ENCODE peak calls at places on chromosomes 6 and 20, in nine cellular contexts. One of them, this sample, is unnamed.

GRCh38 chr6:14917101-14917500 is 328.8 kb upstream of the JARID2 start:
- DNase-seq in vagina: no peak
- DNase-seq in CD8-positive, alpha-beta T cell: no peak
- DNase-seq in AG10803: peak
- DNase-seq in psoas muscle: no peak
- DNase-seq in heart right ventricle: no peak
- DNase-seq in MCF 10A: no peak
- DNase-seq in cardiac muscle cell: peak
- DNase-seq in WTC11: no peak
- DNase-seq in this sample: no peak

GRCh38 chr20:21601799-21602198 is 87.9 kb upstream of the NKX2-2 start:
- DNase-seq in vagina: no peak
- DNase-seq in CD8-positive, alpha-beta T cell: no peak
- DNase-seq in AG10803: no peak
- DNase-seq in psoas muscle: no peak
- DNase-seq in heart right ventricle: no peak
- DNase-seq in MCF 10A: no peak
- DNase-seq in cardiac muscle cell: no peak
- DNase-seq in WTC11: no peak
- DNase-seq in this sample: no peak

GRCh38 chr6:45923831-45924391 is 91.7 kb downstream of the CLIC5 start:
- DNase-seq in vagina: no peak
- DNase-seq in CD8-positive, alpha-beta T cell: no peak
- DNase-seq in AG10803: peak
- DNase-seq in psoas muscle: no peak
- DNase-seq in heart right ventricle: no peak
- DNase-seq in MCF 10A: peak
- DNase-seq in cardiac muscle cell: peak
- DNase-seq in WTC11: no peak
- DNase-seq in this sample: peak

GRCh38 chr20:1803216-1804128 is 91.7 kb upstream of the SIRPA start:
- DNase-seq in vagina: peak
- DNase-seq in CD8-positive, alpha-beta T cell: peak
- DNase-seq in AG10803: peak
- DNase-seq in psoas muscle: peak
- DNase-seq in heart right ventricle: peak
- DNase-seq in MCF 10A: no peak
- DNase-seq in cardiac muscle cell: peak
- DNase-seq in WTC11: peak
- DNase-seq in this sample: peak

GRCh38 chr20:37669062-37669772 is 24.6 kb upstream of the CTNNBL1 start:
- DNase-seq in vagina: no peak
- DNase-seq in CD8-positive, alpha-beta T cell: no peak
- DNase-seq in AG10803: no peak
- DNase-seq in psoas muscle: no peak
- DNase-seq in heart right ventricle: no peak
- DNase-seq in MCF 10A: peak
- DNase-seq in cardiac muscle cell: no peak
- DNase-seq in WTC11: no peak
- DNase-seq in this sample: no peak

GRCh38 chr6:147119310-147119709 is 84.9 kb upstream of the STXBP5 start:
- DNase-seq in vagina: no peak
- DNase-seq in CD8-positive, alpha-beta T cell: no peak
- DNase-seq in AG10803: no peak
- DNase-seq in psoas muscle: no peak
- DNase-seq in heart right ventricle: no peak
- DNase-seq in MCF 10A: no peak
- DNase-seq in cardiac muscle cell: no peak
- DNase-seq in WTC11: no peak
- DNase-seq in this sample: no peak

GRCh38 chr6:28693033-28693750 is 167.5 kb downstream of the GPX5 start:
- DNase-seq in vagina: no peak
- DNase-seq in CD8-positive, alpha-beta T cell: no peak
- DNase-seq in AG10803: peak
- DNase-seq in psoas muscle: no peak
- DNase-seq in heart right ventricle: no peak
- DNase-seq in MCF 10A: no peak
- DNase-seq in cardiac muscle cell: peak
- DNase-seq in WTC11: no peak
- DNase-seq in this sample: no peak

GRCh38 chr20:32470025-32470861 is 112.1 kb downstream of the ASXL1 start:
- DNase-seq in vagina: no peak
- DNase-seq in CD8-positive, alpha-beta T cell: peak
- DNase-seq in AG10803: peak
- DNase-seq in psoas muscle: peak
- DNase-seq in heart right ventricle: peak
- DNase-seq in MCF 10A: peak
- DNase-seq in cardiac muscle cell: peak
- DNase-seq in WTC11: peak
- DNase-seq in this sample: no peak

GRCh38 chr6:8707956-8708772 is 272.8 kb upstream of the SLC35B3 start:
- DNase-seq in vagina: no peak
- DNase-seq in CD8-positive, alpha-beta T cell: no peak
- DNase-seq in AG10803: peak
- DNase-seq in psoas muscle: no peak
- DNase-seq in heart right ventricle: no peak
- DNase-seq in MCF 10A: peak
- DNase-seq in cardiac muscle cell: no peak
- DNase-seq in WTC11: no peak
- DNase-seq in this sample: peak

GRCh38 chr6:148345578-148345977 is 2.9 kb downstream of the SASH1 start:
- DNase-seq in vagina: no peak
- DNase-seq in CD8-positive, alpha-beta T cell: no peak
- DNase-seq in AG10803: no peak
- DNase-seq in psoas muscle: no peak
- DNase-seq in heart right ventricle: no peak
- DNase-seq in MCF 10A: no peak
- DNase-seq in cardiac muscle cell: no peak
- DNase-seq in WTC11: no peak
- DNase-seq in this sample: no peak

GRCh38 chr20:64065062-64065972 is 2.3 kb downstream of the TCEA2 start:
- DNase-seq in vagina: no peak
- DNase-seq in CD8-positive, alpha-beta T cell: no peak
- DNase-seq in AG10803: no peak
- DNase-seq in psoas muscle: no peak
- DNase-seq in heart right ventricle: no peak
- DNase-seq in MCF 10A: no peak
- DNase-seq in cardiac muscle cell: no peak
- DNase-seq in WTC11: no peak
- DNase-seq in this sample: no peak

GRCh38 chr20:1897965-1898464 is 2.8 kb downstream of the SIRPA start:
- DNase-seq in vagina: no peak
- DNase-seq in CD8-positive, alpha-beta T cell: no peak
- DNase-seq in AG10803: peak
- DNase-seq in psoas muscle: no peak
- DNase-seq in heart right ventricle: no peak
- DNase-seq in MCF 10A: no peak
- DNase-seq in cardiac muscle cell: peak
- DNase-seq in WTC11: no peak
- DNase-seq in this sample: peak

GRCh38 chr6:5610640-5611039 is 349.3 kb downstream of the FARS2 start:
- DNase-seq in vagina: no peak
- DNase-seq in CD8-positive, alpha-beta T cell: no peak
- DNase-seq in AG10803: no peak
- DNase-seq in psoas muscle: no peak
- DNase-seq in heart right ventricle: no peak
- DNase-seq in MCF 10A: no peak
- DNase-seq in cardiac muscle cell: no peak
- DNase-seq in WTC11: no peak
- DNase-seq in this sample: no peak

GRCh38 chr20:54502179-54502578 is 26.8 kb downstream of the DOK5 start:
- DNase-seq in vagina: no peak
- DNase-seq in CD8-positive, alpha-beta T cell: no peak
- DNase-seq in AG10803: no peak
- DNase-seq in psoas muscle: no peak
- DNase-seq in heart right ventricle: no peak
- DNase-seq in MCF 10A: no peak
- DNase-seq in cardiac muscle cell: no peak
- DNase-seq in WTC11: no peak
- DNase-seq in this sample: no peak

GRCh38 chr20:381581-382290 is 1.2 kb downstream of the TRIB3 start:
- DNase-seq in vagina: no peak
- DNase-seq in CD8-positive, alpha-beta T cell: peak
- DNase-seq in AG10803: peak
- DNase-seq in psoas muscle: peak
- DNase-seq in heart right ventricle: peak
- DNase-seq in MCF 10A: peak
- DNase-seq in cardiac muscle cell: peak
- DNase-seq in WTC11: peak
- DNase-seq in this sample: peak

GRCh38 chr20:378961-379336 is 1.6 kb upstream of the TRIB3 start:
- DNase-seq in vagina: no peak
- DNase-seq in CD8-positive, alpha-beta T cell: no peak
- DNase-seq in AG10803: no peak
- DNase-seq in psoas muscle: no peak
- DNase-seq in heart right ventricle: no peak
- DNase-seq in MCF 10A: no peak
- DNase-seq in cardiac muscle cell: no peak
- DNase-seq in WTC11: no peak
- DNase-seq in this sample: no peak

GRCh38 chr20:382291-383115 is 1.9 kb downstream of the TRIB3 start:
- DNase-seq in vagina: no peak
- DNase-seq in CD8-positive, alpha-beta T cell: no peak
- DNase-seq in AG10803: no peak
- DNase-seq in psoas muscle: no peak
- DNase-seq in heart right ventricle: no peak
- DNase-seq in MCF 10A: no peak
- DNase-seq in cardiac muscle cell: no peak
- DNase-seq in WTC11: no peak
- DNase-seq in this sample: no peak

GRCh38 chr20:383889-384288 is 3.3 kb downstream of the TRIB3 start:
- DNase-seq in vagina: no peak
- DNase-seq in CD8-positive, alpha-beta T cell: no peak
- DNase-seq in AG10803: no peak
- DNase-seq in psoas muscle: no peak
- DNase-seq in heart right ventricle: no peak
- DNase-seq in MCF 10A: no peak
- DNase-seq in cardiac muscle cell: no peak
- DNase-seq in WTC11: no peak
- DNase-seq in this sample: no peak

DNA sequence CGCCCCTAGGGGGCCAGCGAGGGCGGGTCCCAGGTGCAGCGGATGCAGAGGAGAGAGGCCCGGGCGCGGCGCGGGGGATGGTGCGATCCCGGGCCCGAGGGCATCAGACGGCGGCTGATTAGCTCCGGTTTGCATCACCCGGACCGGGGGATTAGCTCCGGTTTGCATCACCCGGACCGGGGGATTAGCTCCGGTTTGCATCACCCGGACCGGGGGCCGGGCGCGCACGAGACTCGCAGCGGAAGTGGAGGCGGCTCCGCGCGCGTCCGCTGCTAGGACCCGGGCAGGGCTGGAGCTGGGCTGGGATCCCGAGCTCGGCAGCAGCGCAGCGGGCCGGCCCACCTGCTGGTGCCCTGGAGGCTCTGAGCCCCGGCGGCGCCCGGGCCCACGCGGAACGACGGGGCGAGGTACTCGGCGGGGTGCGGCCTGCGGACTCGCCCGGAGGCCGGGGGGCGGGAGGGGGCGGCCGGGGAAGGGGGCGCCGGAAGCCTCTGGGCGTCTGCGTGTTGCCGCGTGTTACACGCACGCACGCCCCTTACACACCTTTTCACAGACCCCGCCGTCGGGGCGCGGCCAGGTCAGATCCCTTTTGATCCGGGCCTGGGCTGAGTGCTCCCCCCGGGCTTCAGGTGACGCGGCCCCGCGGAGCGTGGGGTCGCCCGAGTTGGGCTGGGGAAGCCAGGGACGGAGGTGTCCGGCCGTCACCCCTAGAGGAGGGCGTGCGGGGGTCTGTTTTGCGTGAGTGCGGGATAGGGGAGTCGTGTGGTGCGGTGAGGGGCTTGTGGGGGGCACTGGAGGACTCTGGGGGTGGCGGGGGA is 412 bp downstream of the TRIB3 start:
- DNase-seq in vagina: no peak
- DNase-seq in CD8-positive, alpha-beta T cell: peak
- DNase-seq in AG10803: peak
- DNase-seq in psoas muscle: peak
- DNase-seq in heart right ventricle: peak
- DNase-seq in MCF 10A: peak
- DNase-seq in cardiac muscle cell: peak
- DNase-seq in WTC11: peak
- DNase-seq in this sample: peak
- TF ChIP-seq CTCF in vagina: no peak
- TF ChIP-seq CTCF in CD8-positive, alpha-beta T cell: no peak
- TF ChIP-seq CTCF in AG10803: peak
- TF ChIP-seq CTCF in psoas muscle: no peak
- TF ChIP-seq CTCF in heart right ventricle: no peak
- TF ChIP-seq CTCF in MCF 10A: no peak
- TF ChIP-seq CTCF in cardiac muscle cell: peak
- TF ChIP-seq CTCF in WTC11: no peak
- TF ChIP-seq CTCF in this sample: no peak

DNA sequence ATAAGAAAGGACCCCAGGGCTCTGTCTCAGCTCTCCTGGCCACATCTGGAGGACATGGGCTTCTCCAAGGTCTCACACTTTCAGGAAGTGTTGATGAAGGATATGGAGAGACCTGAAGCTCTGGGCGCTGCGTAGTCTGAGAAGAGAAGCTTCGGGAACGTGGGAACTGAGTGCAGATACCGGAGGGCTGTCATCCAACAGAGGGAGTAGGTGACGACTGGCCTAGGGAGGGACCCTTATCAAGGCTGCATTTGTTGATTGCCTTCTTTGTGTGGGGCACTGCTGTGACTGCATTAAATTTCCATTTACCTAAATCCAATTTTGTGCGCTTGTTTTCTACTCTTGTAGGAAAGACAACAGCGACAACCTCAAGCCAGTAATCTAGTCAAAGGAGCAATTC is 63.4 kb downstream of the PLG start:
- DNase-seq in vagina: no peak
- DNase-seq in CD8-positive, alpha-beta T cell: no peak
- DNase-seq in AG10803: no peak
- DNase-seq in psoas muscle: no peak
- DNase-seq in heart right ventricle: no peak
- DNase-seq in MCF 10A: no peak
- DNase-seq in cardiac muscle cell: no peak
- DNase-seq in WTC11: peak
- DNase-seq in this sample: no peak
- TF ChIP-seq CTCF in vagina: no peak
- TF ChIP-seq CTCF in CD8-positive, alpha-beta T cell: no peak
- TF ChIP-seq CTCF in AG10803: no peak
- TF ChIP-seq CTCF in psoas muscle: no peak
- TF ChIP-seq CTCF in heart right ventricle: no peak
- TF ChIP-seq CTCF in MCF 10A: no peak
- TF ChIP-seq CTCF in cardiac muscle cell: no peak
- TF ChIP-seq CTCF in WTC11: no peak
- TF ChIP-seq CTCF in this sample: no peak

GRCh38 chr6:69719602-69720193 is 77.1 kb downstream of the LMBRD1 start:
- DNase-seq in vagina: no peak
- DNase-seq in CD8-positive, alpha-beta T cell: no peak
- DNase-seq in AG10803: peak
- DNase-seq in psoas muscle: no peak
- DNase-seq in heart right ventricle: no peak
- DNase-seq in MCF 10A: peak
- DNase-seq in cardiac muscle cell: peak
- DNase-seq in WTC11: no peak
- DNase-seq in this sample: no peak
- TF ChIP-seq CTCF in vagina: no peak
- TF ChIP-seq CTCF in CD8-positive, alpha-beta T cell: no peak
- TF ChIP-seq CTCF in AG10803: peak
- TF ChIP-seq CTCF in psoas muscle: peak
- TF ChIP-seq CTCF in heart right ventricle: no peak
- TF ChIP-seq CTCF in MCF 10A: peak
- TF ChIP-seq CTCF in cardiac muscle cell: peak
- TF ChIP-seq CTCF in WTC11: no peak
- TF ChIP-seq CTCF in this sample: no peak

GRCh38 chr6:90302320-90302719 is 5.7 kb upstream of the BACH2 start:
- DNase-seq in vagina: no peak
- DNase-seq in CD8-positive, alpha-beta T cell: no peak
- DNase-seq in AG10803: no peak
- DNase-seq in psoas muscle: no peak
- DNase-seq in heart right ventricle: no peak
- DNase-seq in MCF 10A: no peak
- DNase-seq in cardiac muscle cell: no peak
- DNase-seq in WTC11: no peak
- DNase-seq in this sample: no peak
- TF ChIP-seq CTCF in vagina: no peak
- TF ChIP-seq CTCF in CD8-positive, alpha-beta T cell: no peak
- TF ChIP-seq CTCF in AG10803: peak
- TF ChIP-seq CTCF in psoas muscle: no peak
- TF ChIP-seq CTCF in heart right ventricle: no peak
- TF ChIP-seq CTCF in MCF 10A: no peak
- TF ChIP-seq CTCF in cardiac muscle cell: no peak
- TF ChIP-seq CTCF in WTC11: no peak
- TF ChIP-seq CTCF in this sample: no peak